ENCODE peak calls at places on chromosomes 7 and 10, in nine cellular contexts. Q is Karpas-422, Y is GM23338, A is mesenchymal stem cell, O is MM.1S, J is fibroblast of lung, M is PC-9, P is H1, R is PC-3. T is an unnamed sample.

GRCh38 chr7:128168667-128169210 is 72.3 kb upstream of the LEP start:
- DNase-seq in P (peak; percentile 96), Y (peak; percentile 96), O (no peak), J (peak; percentile 15), R (no peak), M (peak; percentile 29), Q (no peak), A (peak; percentile 22), T (peak; percentile 8)

GRCh38 chr10:6394084-6394483 is 186.0 kb downstream of the PRKCQ start:
- DNase-seq in Y (no peak), Q (no peak), P (no peak), O (no peak), M (no peak), A (no peak), R (no peak), J (no peak), T (no peak)

GRCh38 chr7:23332881-23333612 is 33.9 kb downstream of the MALSU1 start:
- DNase-seq in R (peak; percentile 86), M (no peak), P (no peak), A (peak; percentile 72), O (no peak), Q (no peak), Y (no peak), J (peak; percentile 50), T (no peak)

GRCh38 chr10:131641231-131641630 is 259.6 kb upstream of the PPP2R2D start:
- DNase-seq in Q (no peak), A (no peak), R (no peak), M (no peak), J (no peak), O (peak; percentile 61), Y (no peak), P (peak; percentile 34), T (no peak)

GRCh38 chr10:6044060-6044459 is 18.1 kb downstream of the IL2RA start:
- DNase-seq in Y (no peak), O (no peak), Q (no peak), J (no peak), A (no peak), M (no peak), P (peak; percentile 32), R (no peak), T (no peak)

GRCh38 chr7:21887779-21888178 is 57.9 kb downstream of the CDCA7L start:
- DNase-seq in Q (no peak), Y (no peak), J (no peak), A (no peak), P (no peak), M (no peak), O (no peak), R (no peak), T (no peak)

GRCh38 chr7:83850037-83850619 is 201.2 kb upstream of the SEMA3E start:
- DNase-seq in Y (no peak), P (no peak), J (no peak), M (no peak), R (no peak), O (no peak), Q (no peak), A (peak; percentile 8), T (no peak)

GRCh38 chr7:130490287-130490686 is 1.6 kb upstream of the MEST start:
- DNase-seq in M (no peak), R (no peak), P (peak; percentile 54), Q (no peak), Y (peak; percentile 88), J (peak; percentile 61), O (no peak), A (peak; percentile 30), T (no peak)

GRCh38 chr7:30797294-30798040 is 26.2 kb downstream of the MINDY4 start:
- DNase-seq in J (no peak), O (no peak), R (no peak), Q (no peak), M (no peak), P (peak; percentile 33), A (peak; percentile 22), Y (no peak), T (no peak)

GRCh38 chr10:121054876-121055275 is 203.7 kb downstream of the WDR11 start:
- DNase-seq in M (no peak), P (no peak), Y (no peak), O (no peak), J (no peak), R (no peak), Q (no peak), A (no peak), T (no peak)

GRCh38 chr7:132575336-132575986 is 809 bp downstream of the PLXNA4 start:
- DNase-seq in P (peak; percentile 68), J (peak; percentile 76), Q (no peak), O (no peak), A (peak; percentile 29), M (no peak), Y (peak; percentile 68), R (peak; percentile 53), T (no peak)

GRCh38 chr7:44163591-44163990 is 22.5 kb upstream of the MYL7 start:
- DNase-seq in J (peak; percentile 96), P (no peak), Q (no peak), Y (no peak), A (peak; percentile 88), M (peak; percentile 86), R (peak; percentile 68), O (no peak), T (peak; percentile 89)

GRCh38 chr7:128840326-128841170 is 10.3 kb downstream of the FLNC start:
- DNase-seq in R (no peak), J (no peak), M (no peak), P (no peak), Q (no peak), O (no peak), A (no peak), Y (no peak), T (no peak)

GRCh38 chr10:114437456-114438292 is 33.4 kb upstream of the AFAP1L2 start:
- DNase-seq in A (peak; percentile 53), M (no peak), J (no peak), Q (no peak), O (peak; percentile 18), Y (peak; percentile 50), P (no peak), R (peak; percentile 55), T (peak; percentile 26)

GRCh38 chr7:24896031-24896433 is 83.9 kb downstream of the OSBPL3 start:
- DNase-seq in A (no peak), P (no peak), O (peak; percentile 77), Y (no peak), R (no peak), Q (peak; percentile 84), M (no peak), J (no peak), T (no peak)

GRCh38 chr7:102045681-102046372 is 228.4 kb downstream of the CUX1 start:
- DNase-seq in M (no peak), J (no peak), Q (no peak), A (no peak), Y (no peak), R (no peak), P (no peak), O (no peak), T (no peak)

GRCh38 chr7:116162236-116162635 is 48.1 kb upstream of the TES start:
- DNase-seq in Y (no peak), O (no peak), A (no peak), M (no peak), P (no peak), R (no peak), J (no peak), Q (no peak), T (no peak)

GRCh38 chr10:119024882-119025281 is 4.6 kb upstream of the NANOS1 start:
- DNase-seq in R (peak; percentile 58), Y (no peak), J (no peak), A (no peak), O (no peak), M (peak; percentile 25), P (peak; percentile 34), Q (no peak), T (no peak)

GRCh38 chr10:14645239-14645960 is 129.3 kb downstream of the FAM107B start:
- DNase-seq in O (peak; percentile 55), R (no peak), M (no peak), A (no peak), P (no peak), Q (peak; percentile 65), J (no peak), Y (no peak), T (no peak)

GRCh38 chr10:13808556-13809391 is 222.0 kb downstream of the PRPF18 start:
- DNase-seq in M (peak; percentile 44), P (no peak), O (no peak), R (no peak), Q (no peak), A (no peak), J (peak; percentile 67), Y (no peak), T (no peak)

DNA sequence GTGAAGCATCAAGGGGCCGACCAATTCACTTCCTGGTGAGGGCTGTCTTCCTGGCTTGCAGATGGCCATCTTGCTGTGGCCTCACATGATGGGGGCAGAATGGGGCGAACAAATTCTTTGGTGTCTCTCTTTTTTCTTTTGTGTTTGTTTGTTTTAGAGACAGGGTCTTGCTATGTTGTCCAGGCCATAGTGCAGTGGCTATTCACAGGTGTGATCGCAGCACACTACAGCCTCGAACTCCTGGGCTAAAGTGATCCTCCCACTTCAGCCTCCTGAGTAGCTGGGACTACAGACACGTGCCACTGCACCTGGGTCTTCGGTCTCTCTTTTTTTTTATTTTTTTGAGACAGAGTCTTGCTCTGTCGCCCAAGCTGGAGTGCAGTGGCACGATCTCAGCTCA is 20.1 kb downstream of the NOLC1 start:
- DNase-seq in A (no peak), M (no peak), R (no peak), Q (no peak), J (no peak), Y (no peak), P (no peak), O (no peak), T (no peak)
- H2AFZ ChIP-seq in A (no peak overlapping the region), M (no peak overlapping the region), R (no peak overlapping the region), Q (no peak overlapping the region), J (no peak overlapping the region), Y (no peak overlapping the region), P (no peak overlapping the region), O (no peak overlapping the region), T (no peak overlapping the region)

GRCh38 chr10:84263716-84264115 is 18.9 kb downstream of the RGR start:
- DNase-seq in O (no peak), Q (no peak), R (no peak), A (no peak), J (no peak), Y (no peak), M (no peak), P (no peak), T (no peak)
- H3K4me2 ChIP-seq in O (no peak overlapping the region), Q (no peak overlapping the region), R (no peak overlapping the region), A (no peak overlapping the region), J (no peak overlapping the region), Y (no peak overlapping the region), M (no peak overlapping the region), P (no peak overlapping the region), T (no peak overlapping the region)

DNA sequence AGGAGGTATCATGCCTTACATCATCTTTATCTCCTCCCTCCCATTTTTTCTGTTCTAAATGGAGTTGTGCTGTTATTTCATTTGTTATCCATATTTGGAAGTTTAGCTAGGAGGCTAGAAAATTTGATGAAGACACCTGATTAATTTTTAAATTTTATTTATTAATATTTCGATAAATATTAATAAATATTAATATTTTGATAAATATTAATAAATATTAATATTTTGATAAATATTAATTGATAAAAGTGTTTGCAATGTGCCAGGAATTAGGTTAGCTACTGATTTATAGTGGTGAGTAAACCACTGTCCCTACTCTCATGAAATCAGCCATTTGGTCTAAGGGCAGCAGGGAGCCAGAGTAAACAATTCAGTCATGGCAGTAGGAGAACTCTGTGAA is 161.4 kb downstream of the GNAT3 start:
- DNase-seq in Y (no peak), J (no peak), M (no peak), A (no peak), O (no peak), P (no peak), Q (no peak), R (no peak), T (no peak)
- H2AFZ ChIP-seq in Y (no peak overlapping the region), J (no peak overlapping the region), M (no peak overlapping the region), A (no peak overlapping the region), O (no peak overlapping the region), P (no peak overlapping the region), Q (no peak overlapping the region), R (no peak overlapping the region), T (no peak overlapping the region)

GRCh38 chr10:133219782-133220181 is 10.2 kb upstream of the UTF1 start:
- DNase-seq in M (no peak), J (no peak), O (no peak), R (no peak), A (no peak), Q (no peak), Y (peak; percentile 87), P (peak; percentile 82), T (no peak)
- H3K4me2 ChIP-seq in M (no peak overlapping the region), J (no peak overlapping the region), O (no peak overlapping the region), R (no peak overlapping the region), A (no peak overlapping the region), Q (no peak overlapping the region), Y (peak overlapping the region; percentile 68), P (peak overlapping the region; percentile 55), T (no peak overlapping the region)

T was measured in mammary epithelial cell.